ENCODE peak calls at places on chromosomes 12 and 14, in seven cellular contexts. J is stomach, O is tibial nerve, M is GM12878, Y is K562, G is SK-N-SH, A is HepG2. K is an unnamed sample.

GRCh38 chr12:57429473-57430116 is 1.2 kb downstream of the R3HDM2 start:
- DNase-seq in J (no peak), O (no peak), M (no peak), Y (no peak), G (no peak), A (no peak), K (no peak)

GRCh38 chr12:49533331-49533730 is 5.5 kb upstream of the KCNH3 start:
- DNase-seq in J (peak; percentile 28), O (no peak), M (no peak), Y (no peak), G (no peak), A (no peak), K (no peak)

GRCh38 chr12:124120718-124121117 is 147.7 kb downstream of the ZNF664 start:
- DNase-seq in J (no peak), O (no peak), M (no peak), Y (no peak), G (no peak), A (no peak), K (no peak)

GRCh38 chr14:90619911-90620310 is 196.3 kb downstream of the TTC7B start:
- DNase-seq in J (no peak), O (no peak), M (no peak), Y (no peak), G (no peak), A (no peak), K (no peak)

GRCh38 chr14:65414961-65415589 is 2.5 kb downstream of the FUT8 start:
- DNase-seq in J (no peak), O (peak; percentile 27), M (no peak), Y (no peak), G (peak; percentile 31), A (peak; percentile 10), K (no peak)

GRCh38 chr14:102394717-102395378 is 32.1 kb downstream of the TECPR2 start:
- DNase-seq in J (no peak), O (no peak), M (no peak), Y (no peak), G (no peak), A (no peak), K (no peak)

GRCh38 chr12:70645494-70646317 is 8.5 kb upstream of the PTPRB start:
- DNase-seq in J (peak; percentile 36), O (no peak), M (no peak), Y (peak; percentile 70), G (no peak), A (peak; percentile 41), K (no peak)

GRCh38 chr12:107200394-107200793 is 107.0 kb upstream of the CRY1 start:
- DNase-seq in J (no peak), O (no peak), M (no peak), Y (no peak), G (no peak), A (peak; percentile 32), K (no peak)

GRCh38 chr12:91098942-91099341 is 12.4 kb downstream of the LUM start:
- DNase-seq in J (no peak), O (peak; percentile 51), M (no peak), Y (no peak), G (no peak), A (no peak), K (peak; percentile 34)

GRCh38 chr14:65224799-65225198 is 122.5 kb upstream of the MAX start:
- DNase-seq in J (peak; percentile 76), O (no peak), M (no peak), Y (no peak), G (no peak), A (no peak), K (no peak)

GRCh38 chr12:109462868-109463692 is 14.0 kb downstream of the KCTD10 start:
- DNase-seq in J (peak; percentile 64), O (peak; percentile 88), M (no peak), Y (no peak), G (peak; percentile 51), A (peak; percentile 63), K (peak; percentile 86)

GRCh38 chr12:75553865-75554555 is 42.6 kb upstream of the KRR1 start:
- DNase-seq in J (no peak), O (no peak), M (no peak), Y (no peak), G (no peak), A (no peak), K (no peak)

GRCh38 chr14:31229638-31230229 is 22.1 kb upstream of the HECTD1 start:
- DNase-seq in J (peak; percentile 86), O (peak; percentile 88), M (no peak), Y (peak; percentile 89), G (no peak), A (peak; percentile 100), K (peak; percentile 58)
- TF ChIP-seq EP300 in J (peak; percentile 88), O (peak; percentile 98), M (no peak), Y (peak; percentile 94), G (no peak), A (peak; percentile 100), K (peak; percentile 49)

DNA sequence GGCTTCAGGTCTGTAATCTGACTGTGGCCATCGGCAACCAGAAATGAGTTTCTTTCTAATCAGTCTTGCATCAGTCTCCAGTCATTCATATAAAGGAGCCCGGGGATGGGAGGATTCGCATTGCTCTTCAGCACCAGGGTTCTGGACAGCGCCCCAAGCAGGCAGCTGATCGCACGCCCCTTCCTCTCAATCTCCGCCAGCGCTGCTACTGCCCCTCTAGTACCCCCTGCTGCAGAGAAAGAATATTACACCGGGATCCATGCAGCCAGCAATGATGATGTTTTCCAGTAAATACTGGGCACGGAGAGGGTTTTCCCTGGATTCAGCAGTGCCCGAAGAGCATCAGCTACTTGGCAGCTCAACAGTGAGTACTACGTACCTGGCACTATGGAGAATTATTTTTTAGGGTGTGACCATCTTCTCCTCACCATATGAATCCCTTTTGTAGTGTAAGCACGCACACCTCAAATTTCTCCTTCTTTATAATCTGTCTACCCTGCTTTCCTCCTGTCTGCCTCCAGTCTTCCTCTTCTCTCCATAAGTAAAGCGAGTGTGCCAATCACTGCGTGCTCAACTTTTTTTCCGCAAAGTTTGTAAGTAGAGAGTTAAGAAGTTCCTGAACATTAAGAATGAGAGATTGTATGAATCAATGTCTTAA is at the start of gene TPH2:
- DNase-seq in J (peak; percentile 31), O (no peak), M (no peak), Y (peak; percentile 75), G (peak; percentile 63), A (peak; percentile 59), K (peak; percentile 56)
- TF ChIP-seq CTCF in J (no peak), O (no peak), M (peak; percentile 51), Y (peak; percentile 85), G (peak; percentile 67), A (peak; percentile 79), K (no peak)

GRCh38 chr12:52506858-52507715 is 13.1 kb downstream of the KRT5 start:
- DNase-seq in J (no peak), O (no peak), M (no peak), Y (peak; percentile 21), G (peak; percentile 49), A (peak; percentile 17), K (no peak)
- H3K27me3 ChIP-seq in J (peaks cover 9% of the 10 kb centered on the region), O (no peaks in the 10 kb centered on the region), M (no peaks in the 10 kb centered on the region), Y (no peaks in the 10 kb centered on the region), G (peaks cover 5% of the 10 kb centered on the region), A (no peaks in the 10 kb centered on the region), K (no peaks in the 10 kb centered on the region)

GRCh38 chr12:103571286-103571685 is 15.8 kb upstream of the STAB2 start:
- DNase-seq in J (peak; percentile 51), O (no peak), M (no peak), Y (no peak), G (peak; percentile 41), A (peak; percentile 16), K (no peak)
- TF ChIP-seq EP300 in J (no peak), O (no peak), M (no peak), Y (no peak), G (no peak), A (no peak), K (no peak)

DNA sequence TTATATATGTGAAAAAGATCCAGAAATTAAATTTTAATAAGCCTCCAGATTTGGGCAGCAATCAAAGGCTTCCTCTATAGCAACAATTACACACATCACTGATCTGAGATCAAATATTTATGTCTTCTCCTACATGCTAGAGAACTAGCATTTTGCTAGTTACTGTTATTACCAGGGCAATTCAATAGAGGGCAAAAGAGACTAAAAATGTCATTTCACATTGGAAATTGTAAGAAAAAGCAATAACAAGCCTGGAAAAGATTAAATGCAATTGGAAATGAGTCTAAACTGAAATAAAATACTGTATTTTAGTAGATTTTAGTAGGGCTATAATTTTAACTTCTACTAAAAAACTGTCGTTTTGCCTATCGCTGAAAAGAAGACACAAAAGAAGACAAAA is 32.6 kb upstream of the ANO6 start:
- DNase-seq in J (no peak), O (no peak), M (no peak), Y (no peak), G (peak; percentile 24), A (peak; percentile 13), K (no peak)
- TF ChIP-seq CTCF in J (peak; percentile 15), O (peak; percentile 33), M (peak; percentile 3), Y (no peak), G (peak; percentile 66), A (peak; percentile 51), K (peak; percentile 43)

K was measured in ovary.